ENCODE peak calls at places on chromosomes 11 and 22, in seven cellular contexts. One of them, this sample, is unnamed.

GRCh38 chr11:64028398-64029115 is 7.2 kb upstream of the FLRT1 start:
- DNase-seq in tibial artery: no peak
- DNase-seq in adrenal gland: no peak
- DNase-seq in gastrocnemius medialis: no peak
- DNase-seq in endothelial cell of umbilical vein: no peak
- DNase-seq in stomach: no peak
- DNase-seq in cardiac muscle cell: peak; percentile 55
- DNase-seq in this sample: no peak

GRCh38 chr11:10459029-10459970 is 4.2 kb downstream of the AMPD3 start:
- DNase-seq in endothelial cell of umbilical vein: no peak
- DNase-seq in gastrocnemius medialis: no peak
- DNase-seq in cardiac muscle cell: peak; percentile 11
- DNase-seq in adrenal gland: peak; percentile 27
- DNase-seq in stomach: no peak
- DNase-seq in tibial artery: no peak
- DNase-seq in this sample: no peak

GRCh38 chr11:114479331-114479730 is 40.1 kb downstream of the REXO2 start:
- DNase-seq in stomach: no peak
- DNase-seq in gastrocnemius medialis: no peak
- DNase-seq in endothelial cell of umbilical vein: no peak
- DNase-seq in cardiac muscle cell: no peak
- DNase-seq in tibial artery: no peak
- DNase-seq in adrenal gland: no peak
- DNase-seq in this sample: no peak

GRCh38 chr22:45527456-45527855 is 24.8 kb downstream of the FBLN1 start:
- DNase-seq in cardiac muscle cell: no peak
- DNase-seq in endothelial cell of umbilical vein: no peak
- DNase-seq in gastrocnemius medialis: no peak
- DNase-seq in tibial artery: no peak
- DNase-seq in adrenal gland: no peak
- DNase-seq in stomach: no peak
- DNase-seq in this sample: no peak

GRCh38 chr11:1807628-1807995 is 27.2 kb upstream of the SYT8 start:
- DNase-seq in cardiac muscle cell: no peak
- DNase-seq in tibial artery: no peak
- DNase-seq in adrenal gland: no peak
- DNase-seq in endothelial cell of umbilical vein: no peak
- DNase-seq in gastrocnemius medialis: no peak
- DNase-seq in stomach: no peak
- DNase-seq in this sample: no peak

GRCh38 chr11:77322506-77322905 is 21.0 kb upstream of the GDPD4 start:
- DNase-seq in stomach: no peak
- DNase-seq in tibial artery: no peak
- DNase-seq in endothelial cell of umbilical vein: no peak
- DNase-seq in adrenal gland: peak; percentile 61
- DNase-seq in gastrocnemius medialis: peak; percentile 66
- DNase-seq in cardiac muscle cell: peak; percentile 66
- DNase-seq in this sample: peak; percentile 49

GRCh38 chr11:126061707-126062678 is 673 bp downstream of the CDON start:
- DNase-seq in stomach: no peak
- DNase-seq in endothelial cell of umbilical vein: peak; percentile 36
- DNase-seq in gastrocnemius medialis: no peak
- DNase-seq in cardiac muscle cell: peak; percentile 31
- DNase-seq in tibial artery: peak; percentile 73
- DNase-seq in adrenal gland: peak; percentile 31
- DNase-seq in this sample: no peak

GRCh38 chr11:11543656-11544055 is 78.1 kb downstream of the GALNT18 start:
- DNase-seq in gastrocnemius medialis: no peak
- DNase-seq in tibial artery: no peak
- DNase-seq in adrenal gland: no peak
- DNase-seq in endothelial cell of umbilical vein: no peak
- DNase-seq in stomach: no peak
- DNase-seq in cardiac muscle cell: no peak
- DNase-seq in this sample: no peak

GRCh38 chr22:39898997-39899396 is 1.9 kb upstream of the GRAP2 start:
- DNase-seq in tibial artery: no peak
- DNase-seq in endothelial cell of umbilical vein: no peak
- DNase-seq in gastrocnemius medialis: no peak
- DNase-seq in cardiac muscle cell: no peak
- DNase-seq in adrenal gland: no peak
- DNase-seq in stomach: no peak
- DNase-seq in this sample: no peak

GRCh38 chr22:28955817-28956216 is 72.4 kb downstream of the ZNRF3 start:
- DNase-seq in gastrocnemius medialis: no peak
- DNase-seq in stomach: peak; percentile 27
- DNase-seq in endothelial cell of umbilical vein: no peak
- DNase-seq in adrenal gland: no peak
- DNase-seq in cardiac muscle cell: no peak
- DNase-seq in tibial artery: no peak
- DNase-seq in this sample: no peak

GRCh38 chr11:45402049-45402630 is 116.0 kb upstream of the SYT13 start:
- DNase-seq in tibial artery: no peak
- DNase-seq in stomach: no peak
- DNase-seq in endothelial cell of umbilical vein: no peak
- DNase-seq in cardiac muscle cell: no peak
- DNase-seq in gastrocnemius medialis: no peak
- DNase-seq in adrenal gland: no peak
- DNase-seq in this sample: no peak

GRCh38 chr11:4541071-4541470 is 3.9 kb upstream of the OR52M1 start:
- DNase-seq in cardiac muscle cell: no peak
- DNase-seq in endothelial cell of umbilical vein: no peak
- DNase-seq in gastrocnemius medialis: no peak
- DNase-seq in tibial artery: no peak
- DNase-seq in adrenal gland: no peak
- DNase-seq in stomach: no peak
- DNase-seq in this sample: no peak

GRCh38 chr11:95586681-95587080 is 202.9 kb downstream of the FAM76B start:
- DNase-seq in adrenal gland: no peak
- DNase-seq in cardiac muscle cell: no peak
- DNase-seq in gastrocnemius medialis: no peak
- DNase-seq in endothelial cell of umbilical vein: no peak
- DNase-seq in stomach: no peak
- DNase-seq in tibial artery: no peak
- DNase-seq in this sample: no peak

GRCh38 chr11:77067776-77068460 is 1.1 kb downstream of the CAPN5 start:
- DNase-seq in gastrocnemius medialis: no peak
- DNase-seq in cardiac muscle cell: no peak
- DNase-seq in stomach: no peak
- DNase-seq in tibial artery: peak; percentile 54
- DNase-seq in endothelial cell of umbilical vein: no peak
- DNase-seq in adrenal gland: no peak
- DNase-seq in this sample: no peak

GRCh38 chr11:9568854-9569587 is 4.4 kb upstream of the WEE1 start:
- DNase-seq in tibial artery: peak; percentile 81
- DNase-seq in stomach: peak; percentile 83
- DNase-seq in endothelial cell of umbilical vein: peak; percentile 79
- DNase-seq in gastrocnemius medialis: peak; percentile 50
- DNase-seq in cardiac muscle cell: peak; percentile 93
- DNase-seq in adrenal gland: no peak
- DNase-seq in this sample: peak; percentile 58

GRCh38 chr11:61111786-61112517 is 9.7 kb downstream of the CD5 start:
- DNase-seq in tibial artery: no peak
- DNase-seq in gastrocnemius medialis: no peak
- DNase-seq in cardiac muscle cell: no peak
- DNase-seq in endothelial cell of umbilical vein: no peak
- DNase-seq in adrenal gland: no peak
- DNase-seq in stomach: no peak
- DNase-seq in this sample: no peak

GRCh38 chr11:116563028-116563712 is 209.6 kb downstream of the BUD13 start:
- DNase-seq in adrenal gland: no peak
- DNase-seq in endothelial cell of umbilical vein: peak; percentile 9
- DNase-seq in cardiac muscle cell: no peak
- DNase-seq in gastrocnemius medialis: peak; percentile 41
- DNase-seq in stomach: no peak
- DNase-seq in tibial artery: no peak
- DNase-seq in this sample: no peak

DNA sequence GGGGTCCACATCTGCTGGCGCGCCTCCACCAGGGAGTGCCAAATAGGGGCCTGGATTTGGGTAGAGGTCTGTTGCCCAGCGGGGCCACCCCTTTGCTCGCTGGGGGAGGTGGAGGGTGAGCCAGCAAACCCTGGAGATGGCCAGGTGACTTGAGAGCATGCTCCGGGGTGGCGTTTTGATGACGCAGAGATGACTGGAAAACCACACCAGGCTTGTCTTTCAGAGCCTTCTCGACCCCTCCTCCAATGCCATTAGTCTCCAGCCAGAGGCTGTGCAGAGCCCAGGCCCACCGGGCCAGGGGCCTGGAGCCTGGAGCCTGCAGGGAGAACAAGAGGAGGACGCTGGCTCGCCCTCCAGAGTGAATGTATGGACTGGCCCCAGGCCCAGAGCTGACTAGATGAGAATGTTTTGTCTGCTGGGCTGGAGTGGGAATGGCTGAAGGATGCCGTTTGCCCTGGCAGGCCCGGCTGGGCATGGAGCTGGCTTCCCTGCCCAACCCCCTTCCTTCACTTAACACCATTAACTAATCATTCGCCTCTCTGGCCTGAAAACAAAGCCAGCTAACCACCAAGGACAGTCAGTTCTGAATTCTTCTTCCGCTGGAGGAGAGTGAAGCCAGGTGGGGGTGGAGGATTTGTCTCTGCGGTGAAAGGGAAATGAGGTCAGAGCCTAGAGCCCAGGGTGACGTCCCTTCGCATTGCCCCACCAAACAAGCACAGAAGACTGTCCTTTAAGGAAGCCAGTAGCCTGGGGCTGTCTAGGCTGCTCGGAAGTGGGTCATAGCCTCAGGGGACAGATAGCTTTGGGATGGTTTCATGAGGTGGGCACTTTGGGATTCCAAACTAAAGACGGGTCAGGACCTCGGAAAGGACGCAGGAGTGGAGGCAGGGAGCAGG is 1.6 kb upstream of the MCAM start:
- DNase-seq in gastrocnemius medialis: no peak
- DNase-seq in tibial artery: peak; percentile 85
- DNase-seq in endothelial cell of umbilical vein: peak; percentile 81
- DNase-seq in cardiac muscle cell: peak; percentile 85
- DNase-seq in adrenal gland: peak; percentile 73
- DNase-seq in stomach: no peak
- DNase-seq in this sample: no peak
- H3K27ac ChIP-seq in gastrocnemius medialis: peak overlapping the region; percentile 85
- H3K27ac ChIP-seq in tibial artery: peak overlapping the region; percentile 99
- H3K27ac ChIP-seq in endothelial cell of umbilical vein: peak overlapping the region; percentile 93
- H3K27ac ChIP-seq in cardiac muscle cell: peak overlapping the region; percentile 12
- H3K27ac ChIP-seq in adrenal gland: no peak overlapping the region
- H3K27ac ChIP-seq in stomach: peak overlapping the region; percentile 94
- H3K27ac ChIP-seq in this sample: peak overlapping the region; percentile 87

GRCh38 chr11:75100314-75100713 is 3.6 kb upstream of the OR2AT4 start:
- DNase-seq in cardiac muscle cell: peak; percentile 15
- DNase-seq in adrenal gland: no peak
- DNase-seq in stomach: no peak
- DNase-seq in tibial artery: no peak
- DNase-seq in gastrocnemius medialis: no peak
- DNase-seq in endothelial cell of umbilical vein: no peak
- DNase-seq in this sample: peak; percentile 10
- H3K4me3 ChIP-seq in cardiac muscle cell: no peak overlapping the region
- H3K4me3 ChIP-seq in adrenal gland: no peak overlapping the region
- H3K4me3 ChIP-seq in stomach: no peak overlapping the region
- H3K4me3 ChIP-seq in tibial artery: no peak overlapping the region
- H3K4me3 ChIP-seq in gastrocnemius medialis: no peak overlapping the region
- H3K4me3 ChIP-seq in endothelial cell of umbilical vein: no peak overlapping the region
- H3K4me3 ChIP-seq in this sample: no peak overlapping the region

DNA sequence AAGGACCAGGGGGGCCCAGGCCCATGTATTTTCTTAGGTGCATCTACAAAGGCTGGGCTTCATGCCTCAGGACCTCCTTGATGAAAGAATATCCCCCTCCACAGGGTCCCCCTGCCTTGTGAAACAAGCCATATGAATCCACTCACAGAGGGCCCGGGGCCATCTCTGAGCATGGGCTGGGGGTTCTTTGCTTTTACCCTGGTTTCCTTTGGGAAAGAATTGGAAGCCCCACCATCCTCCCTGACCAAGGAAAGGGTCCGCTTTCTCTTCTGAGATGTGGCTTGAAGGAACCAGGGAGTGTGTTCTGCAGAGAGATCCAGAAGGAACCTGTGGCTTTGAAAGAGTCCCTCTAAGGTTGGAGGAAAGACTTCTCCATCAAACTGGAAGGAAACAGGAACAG is 9.2 kb upstream of the ANO1 start:
- DNase-seq in adrenal gland: no peak
- DNase-seq in tibial artery: no peak
- DNase-seq in endothelial cell of umbilical vein: no peak
- DNase-seq in cardiac muscle cell: no peak
- DNase-seq in stomach: no peak
- DNase-seq in gastrocnemius medialis: no peak
- DNase-seq in this sample: no peak
- TF ChIP-seq CTCF in adrenal gland: no peak
- TF ChIP-seq CTCF in tibial artery: no peak
- TF ChIP-seq CTCF in endothelial cell of umbilical vein: no peak
- TF ChIP-seq CTCF in cardiac muscle cell: no peak
- TF ChIP-seq CTCF in stomach: no peak
- TF ChIP-seq CTCF in gastrocnemius medialis: no peak
- TF ChIP-seq CTCF in this sample: no peak

DNA sequence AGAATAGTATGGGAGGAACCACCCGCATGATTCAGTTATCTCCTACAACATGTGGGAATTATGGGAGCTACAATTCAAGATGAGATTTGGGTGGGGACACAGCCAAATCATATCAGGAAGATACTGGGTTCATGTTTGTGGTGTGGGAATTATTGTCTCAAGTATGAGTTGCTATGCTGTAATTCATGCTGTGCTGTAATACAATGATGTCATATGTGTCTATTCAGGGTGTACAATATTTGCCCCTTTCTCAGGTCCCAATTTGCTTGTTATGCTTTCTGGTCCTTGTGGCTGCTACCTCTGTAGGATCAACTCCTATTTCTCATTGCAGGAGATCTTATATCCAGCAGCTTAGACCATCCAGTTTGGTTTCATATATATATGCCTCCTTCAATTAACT is 52.2 kb upstream of the ARHGAP20 start:
- DNase-seq in endothelial cell of umbilical vein: no peak
- DNase-seq in cardiac muscle cell: no peak
- DNase-seq in stomach: no peak
- DNase-seq in gastrocnemius medialis: no peak
- DNase-seq in tibial artery: no peak
- DNase-seq in adrenal gland: no peak
- DNase-seq in this sample: no peak
- H3K27ac ChIP-seq in endothelial cell of umbilical vein: no peak overlapping the region
- H3K27ac ChIP-seq in cardiac muscle cell: no peak overlapping the region
- H3K27ac ChIP-seq in stomach: no peak overlapping the region
- H3K27ac ChIP-seq in gastrocnemius medialis: no peak overlapping the region
- H3K27ac ChIP-seq in tibial artery: no peak overlapping the region
- H3K27ac ChIP-seq in adrenal gland: no peak overlapping the region
- H3K27ac ChIP-seq in this sample: no peak overlapping the region

This sample was measured in AG04450.